ENCODE peak calls at places on chromosome X, in five cellular contexts. One of them, this sample, is unnamed.
A peak's percentile ranks its signal among the peaks of the same experiment; 100 is the strongest.

GRCh38 chrX:20266810-20267598 is at the start of gene RPS6KA3:
- DNase-seq in NCI-H82: peak; percentile 91
- DNase-seq in putamen: peak; percentile 84
- DNase-seq in stimulated activated CD4-positive, alpha-beta T cell treated with anti-CD3 and anti-CD28 coated beads, TNF-alpha, amount 100 ng/mL, for 24 hours: peak; percentile 75
- DNase-seq in activated CD4-positive, alpha-beta T cell treated with anti-CD3 and anti-CD28 coated beads, Interleukin-2, amount 50 U/mL, for 48 hours: peak; percentile 87
- DNase-seq in this sample: peak; percentile 81

GRCh38 chrX:74349387-74349786 is 45.4 kb downstream of the ZCCHC13 start:
- DNase-seq in NCI-H82: no peak
- DNase-seq in putamen: no peak
- DNase-seq in stimulated activated CD4-positive, alpha-beta T cell treated with anti-CD3 and anti-CD28 coated beads, TNF-alpha, amount 100 ng/mL, for 24 hours: no peak
- DNase-seq in activated CD4-positive, alpha-beta T cell treated with anti-CD3 and anti-CD28 coated beads, Interleukin-2, amount 50 U/mL, for 48 hours: no peak
- DNase-seq in this sample: peak; percentile 20

GRCh38 chrX:19513383-19513782 is 1.9 kb downstream of the MAP3K15 start:
- DNase-seq in NCI-H82: peak; percentile 74
- DNase-seq in putamen: no peak
- DNase-seq in stimulated activated CD4-positive, alpha-beta T cell treated with anti-CD3 and anti-CD28 coated beads, TNF-alpha, amount 100 ng/mL, for 24 hours: no peak
- DNase-seq in activated CD4-positive, alpha-beta T cell treated with anti-CD3 and anti-CD28 coated beads, Interleukin-2, amount 50 U/mL, for 48 hours: no peak
- DNase-seq in this sample: no peak

GRCh38 chrX:19630776-19631707 is 115.7 kb upstream of the MAP3K15 start:
- DNase-seq in NCI-H82: no peak
- DNase-seq in putamen: no peak
- DNase-seq in stimulated activated CD4-positive, alpha-beta T cell treated with anti-CD3 and anti-CD28 coated beads, TNF-alpha, amount 100 ng/mL, for 24 hours: no peak
- DNase-seq in activated CD4-positive, alpha-beta T cell treated with anti-CD3 and anti-CD28 coated beads, Interleukin-2, amount 50 U/mL, for 48 hours: no peak
- DNase-seq in this sample: no peak

GRCh38 chrX:46713672-46714487 is 45.0 kb downstream of the SLC9A7 start:
- DNase-seq in NCI-H82: no peak
- DNase-seq in putamen: no peak
- DNase-seq in stimulated activated CD4-positive, alpha-beta T cell treated with anti-CD3 and anti-CD28 coated beads, TNF-alpha, amount 100 ng/mL, for 24 hours: no peak
- DNase-seq in activated CD4-positive, alpha-beta T cell treated with anti-CD3 and anti-CD28 coated beads, Interleukin-2, amount 50 U/mL, for 48 hours: no peak
- DNase-seq in this sample: peak; percentile 27

GRCh38 chrX:147180886-147181285 is 366.3 kb upstream of the CXorf51A start:
- DNase-seq in NCI-H82: no peak
- DNase-seq in putamen: no peak
- DNase-seq in stimulated activated CD4-positive, alpha-beta T cell treated with anti-CD3 and anti-CD28 coated beads, TNF-alpha, amount 100 ng/mL, for 24 hours: no peak
- DNase-seq in activated CD4-positive, alpha-beta T cell treated with anti-CD3 and anti-CD28 coated beads, Interleukin-2, amount 50 U/mL, for 48 hours: no peak
- DNase-seq in this sample: no peak

GRCh38 chrX:18549643-18550042 is 122.3 kb downstream of the RS1 start:
- DNase-seq in NCI-H82: no peak
- DNase-seq in putamen: no peak
- DNase-seq in stimulated activated CD4-positive, alpha-beta T cell treated with anti-CD3 and anti-CD28 coated beads, TNF-alpha, amount 100 ng/mL, for 24 hours: no peak
- DNase-seq in activated CD4-positive, alpha-beta T cell treated with anti-CD3 and anti-CD28 coated beads, Interleukin-2, amount 50 U/mL, for 48 hours: no peak
- DNase-seq in this sample: no peak

GRCh38 chrX:1534321-1535168 is 2.4 kb downstream of the P2RY8 start:
- DNase-seq in NCI-H82: peak; percentile 60
- DNase-seq in putamen: no peak
- DNase-seq in stimulated activated CD4-positive, alpha-beta T cell treated with anti-CD3 and anti-CD28 coated beads, TNF-alpha, amount 100 ng/mL, for 24 hours: no peak
- DNase-seq in activated CD4-positive, alpha-beta T cell treated with anti-CD3 and anti-CD28 coated beads, Interleukin-2, amount 50 U/mL, for 48 hours: peak; percentile 61
- DNase-seq in this sample: no peak

GRCh38 chrX:69149466-69150293 is 15.6 kb downstream of the PJA1 start:
- DNase-seq in NCI-H82: no peak
- DNase-seq in putamen: no peak
- DNase-seq in stimulated activated CD4-positive, alpha-beta T cell treated with anti-CD3 and anti-CD28 coated beads, TNF-alpha, amount 100 ng/mL, for 24 hours: no peak
- DNase-seq in activated CD4-positive, alpha-beta T cell treated with anti-CD3 and anti-CD28 coated beads, Interleukin-2, amount 50 U/mL, for 48 hours: no peak
- DNase-seq in this sample: no peak

GRCh38 chrX:34880656-34881055 is 61.9 kb upstream of the FAM47B start:
- DNase-seq in NCI-H82: no peak
- DNase-seq in putamen: no peak
- DNase-seq in stimulated activated CD4-positive, alpha-beta T cell treated with anti-CD3 and anti-CD28 coated beads, TNF-alpha, amount 100 ng/mL, for 24 hours: no peak
- DNase-seq in activated CD4-positive, alpha-beta T cell treated with anti-CD3 and anti-CD28 coated beads, Interleukin-2, amount 50 U/mL, for 48 hours: no peak
- DNase-seq in this sample: peak; percentile 58

GRCh38 chrX:47215291-47215900 is 3.1 kb upstream of the CDK16 start:
- DNase-seq in NCI-H82: peak; percentile 28
- DNase-seq in putamen: no peak
- DNase-seq in stimulated activated CD4-positive, alpha-beta T cell treated with anti-CD3 and anti-CD28 coated beads, TNF-alpha, amount 100 ng/mL, for 24 hours: no peak
- DNase-seq in activated CD4-positive, alpha-beta T cell treated with anti-CD3 and anti-CD28 coated beads, Interleukin-2, amount 50 U/mL, for 48 hours: no peak
- DNase-seq in this sample: no peak

GRCh38 chrX:111133389-111133788 is 37.4 kb downstream of the PAK3 start:
- DNase-seq in NCI-H82: no peak
- DNase-seq in putamen: no peak
- DNase-seq in stimulated activated CD4-positive, alpha-beta T cell treated with anti-CD3 and anti-CD28 coated beads, TNF-alpha, amount 100 ng/mL, for 24 hours: no peak
- DNase-seq in activated CD4-positive, alpha-beta T cell treated with anti-CD3 and anti-CD28 coated beads, Interleukin-2, amount 50 U/mL, for 48 hours: no peak
- DNase-seq in this sample: no peak

GRCh38 chrX:84044051-84044450 is 143.9 kb downstream of the RPS6KA6 start:
- DNase-seq in NCI-H82: no peak
- DNase-seq in putamen: no peak
- DNase-seq in stimulated activated CD4-positive, alpha-beta T cell treated with anti-CD3 and anti-CD28 coated beads, TNF-alpha, amount 100 ng/mL, for 24 hours: no peak
- DNase-seq in activated CD4-positive, alpha-beta T cell treated with anti-CD3 and anti-CD28 coated beads, Interleukin-2, amount 50 U/mL, for 48 hours: no peak
- DNase-seq in this sample: no peak

GRCh38 chrX:2928583-2929434 is at the start of gene ARSD:
- DNase-seq in NCI-H82: peak; percentile 16
- DNase-seq in putamen: peak; percentile 56
- DNase-seq in stimulated activated CD4-positive, alpha-beta T cell treated with anti-CD3 and anti-CD28 coated beads, TNF-alpha, amount 100 ng/mL, for 24 hours: no peak
- DNase-seq in activated CD4-positive, alpha-beta T cell treated with anti-CD3 and anti-CD28 coated beads, Interleukin-2, amount 50 U/mL, for 48 hours: peak; percentile 59
- DNase-seq in this sample: peak; percentile 92

GRCh38 chrX:119240356-119240755 is 4.3 kb downstream of the PGRMC1 start:
- DNase-seq in NCI-H82: no peak
- DNase-seq in putamen: no peak
- DNase-seq in stimulated activated CD4-positive, alpha-beta T cell treated with anti-CD3 and anti-CD28 coated beads, TNF-alpha, amount 100 ng/mL, for 24 hours: no peak
- DNase-seq in activated CD4-positive, alpha-beta T cell treated with anti-CD3 and anti-CD28 coated beads, Interleukin-2, amount 50 U/mL, for 48 hours: no peak
- DNase-seq in this sample: peak; percentile 72

GRCh38 chrX:21943460-21944135 is 3.1 kb downstream of the SMS start:
- DNase-seq in NCI-H82: no peak
- DNase-seq in putamen: no peak
- DNase-seq in stimulated activated CD4-positive, alpha-beta T cell treated with anti-CD3 and anti-CD28 coated beads, TNF-alpha, amount 100 ng/mL, for 24 hours: no peak
- DNase-seq in activated CD4-positive, alpha-beta T cell treated with anti-CD3 and anti-CD28 coated beads, Interleukin-2, amount 50 U/mL, for 48 hours: no peak
- DNase-seq in this sample: peak; percentile 86

This sample was measured in AG08395.